ENCODE peak calls at places on chromosomes 4 and X, in five cellular contexts. I is psoas muscle, A is K562, M is suprapubic skin, O is adrenal gland. Y is an unnamed sample. For H3K36me3, the result is how much of the 10 kb centered on the place peaks cover.

GRCh38 chr4:5895287-5895686 is 2.4 kb upstream of the CRMP1 start:
- DNase-seq in A (no peak), M (no peak), I (no peak), O (no peak), Y (no peak)

GRCh38 chr4:184536881-184537248 is 62.5 kb upstream of the IRF2 start:
- DNase-seq in O (no peak), M (no peak), A (peak), I (no peak), Y (no peak)

GRCh38 chrX:87583679-87584078 is 66.1 kb downstream of the KLHL4 start:
- DNase-seq in M (no peak), O (peak), I (no peak), A (peak), Y (peak)

GRCh38 chrX:129493643-129494042 is 29.6 kb downstream of the SMARCA1 start:
- DNase-seq in I (no peak), A (no peak), O (no peak), M (no peak), Y (no peak)

GRCh38 chr4:96936886-96937285 is 1097.0 kb downstream of the PDHA2 start:
- DNase-seq in O (no peak), M (no peak), I (no peak), A (no peak), Y (no peak)

GRCh38 chrX:107731831-107732502 is 43.6 kb downstream of the TSC22D3 start:
- DNase-seq in M (no peak), I (peak), O (peak), A (peak), Y (peak)

GRCh38 chrX:39729834-39730670 is 367.7 kb downstream of the BCOR start:
- DNase-seq in I (no peak), M (no peak), A (peak), O (no peak), Y (no peak)

GRCh38 chr4:163003979-163004378 is 162.7 kb downstream of the NAF1 start:
- DNase-seq in M (no peak), I (no peak), O (no peak), A (no peak), Y (no peak)

GRCh38 chr4:84327526-84327925 is 171.6 kb downstream of the NKX6-1 start:
- DNase-seq in M (no peak), A (no peak), O (no peak), I (no peak), Y (no peak)

GRCh38 chrX:103175944-103176753 is 38.8 kb upstream of the BEX4 start:
- DNase-seq in O (peak), I (peak), A (peak), M (no peak), Y (peak)

GRCh38 chr4:147723316-147723715 is 8.6 kb upstream of the ARHGAP10 start:
- DNase-seq in A (no peak), O (peak), M (no peak), I (peak), Y (no peak)

GRCh38 chrX:2608638-2609430 is 82.3 kb upstream of the CD99 start:
- DNase-seq in O (peak), I (peak), M (peak), A (peak), Y (peak)

GRCh38 chr4:55183926-55184599 is 58.7 kb upstream of the KDR start:
- DNase-seq in A (no peak), M (no peak), O (peak), I (no peak), Y (no peak)

GRCh38 chrX:115490814-115491213 is 70.2 kb upstream of the PLS3 start:
- DNase-seq in O (no peak), M (no peak), A (no peak), I (no peak), Y (no peak)

GRCh38 chr4:148515248-148515647 is 73.0 kb upstream of the NR3C2 start:
- DNase-seq in I (no peak), O (no peak), A (no peak), M (no peak), Y (no peak)

GRCh38 chr4:125398263-125398662 is 83.5 kb downstream of the FAT4 start:
- DNase-seq in M (no peak), O (no peak), A (no peak), I (no peak), Y (no peak)

GRCh38 chrX:48736303-48736702 is 25.2 kb upstream of the GLOD5 start:
- DNase-seq in A (no peak), M (no peak), I (no peak), O (no peak), Y (no peak)

DNA sequence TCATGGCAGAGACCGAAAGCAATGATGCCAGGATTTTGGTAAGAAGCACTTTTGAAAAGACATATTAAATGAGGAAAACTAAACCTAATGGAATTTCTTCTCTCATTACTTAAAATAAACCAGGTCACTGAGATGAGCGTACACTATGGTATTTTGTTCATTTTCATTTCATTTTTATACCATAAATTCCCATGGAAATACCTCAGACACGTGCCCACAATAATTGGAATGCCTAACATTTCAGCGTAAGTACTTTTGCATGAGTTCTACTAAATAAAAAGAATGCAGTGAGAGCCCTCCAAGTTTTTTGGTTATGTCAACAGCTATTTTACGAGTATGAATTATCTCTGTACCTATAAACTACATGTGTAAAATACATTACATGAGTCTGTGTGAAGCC is 3.2 kb downstream of the CAMK2D start:
- DNase-seq in O (no peak), A (no peak), I (no peak), M (no peak), Y (peak)
- H3K4me3 ChIP-seq in O (no peak), A (no peak), I (peak), M (no peak), Y (peak)

GRCh38 chr4:118797558-118798142 is 38.3 kb downstream of the SEC24D start:
- DNase-seq in O (no peak), M (no peak), A (no peak), I (no peak), Y (no peak)
- H3K36me3 ChIP-seq in O (under half), M (half or more), A (under half), I (half or more), Y (under half)

GRCh38 chr4:46390353-46391058 is 578 bp upstream of the GABRA2 start:
- DNase-seq in A (no peak), O (no peak), I (no peak), M (no peak), Y (no peak)

GRCh38 chr4:46388860-46389259 is 1.1 kb downstream of the GABRA2 start:
- DNase-seq in M (no peak), O (no peak), I (no peak), A (no peak), Y (no peak)

GRCh38 chr4:46387956-46388355 is 2.0 kb downstream of the GABRA2 start:
- DNase-seq in I (no peak), M (no peak), O (no peak), A (no peak), Y (no peak)

GRCh38 chr4:46386570-46386969 is 3.4 kb downstream of the GABRA2 start:
- DNase-seq in I (no peak), A (peak), M (no peak), O (no peak), Y (peak)

DNA sequence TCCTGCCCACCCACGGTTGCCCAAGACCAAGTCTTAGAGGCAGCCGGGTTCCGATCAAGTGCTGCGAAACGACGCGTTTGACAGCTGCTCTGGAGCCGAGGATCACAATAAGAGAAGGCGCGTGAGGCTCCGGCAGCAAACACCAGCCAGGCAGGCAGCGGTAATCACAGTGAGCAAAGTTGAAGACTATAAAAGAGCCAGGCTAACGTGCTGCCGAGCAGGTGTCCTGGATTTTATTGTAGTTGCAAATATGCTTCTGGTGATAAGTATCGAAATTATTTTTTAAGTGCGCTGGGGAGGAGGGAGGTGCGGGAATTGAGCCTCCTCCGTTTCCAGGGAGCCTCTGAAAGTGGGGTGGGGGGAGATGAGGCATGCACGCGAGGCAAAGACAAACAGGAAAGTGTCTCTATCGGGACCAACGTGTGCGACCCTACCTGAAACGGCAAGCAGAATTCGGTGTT is 597 bp downstream of the GABRA2 start:
- DNase-seq in A (no peak), M (no peak), O (no peak), I (no peak), Y (no peak)
- H3K4me3 ChIP-seq in A (no peak), M (peak), O (no peak), I (peak), Y (no peak)

DNA sequence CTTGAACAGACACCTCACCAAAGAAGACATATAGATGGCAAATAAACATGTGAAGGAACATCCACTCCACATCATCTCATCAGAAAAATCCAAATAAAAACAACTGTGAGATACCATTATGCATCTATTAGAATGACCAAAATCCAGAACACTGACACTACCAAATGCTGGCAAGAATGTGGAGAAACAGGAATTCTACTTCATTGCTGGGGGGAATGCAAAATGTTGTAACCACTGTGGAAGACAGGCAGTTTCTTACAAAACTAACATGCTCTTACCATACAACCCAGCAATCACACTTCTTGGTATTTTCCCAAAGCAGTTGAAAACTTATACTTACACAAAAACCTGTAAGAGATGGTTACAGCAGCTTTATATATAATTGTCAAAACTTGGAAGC is 38.2 kb upstream of the ANTXR2 start:
- DNase-seq in O (no peak), A (no peak), I (no peak), M (no peak), Y (no peak)
- H3K36me3 ChIP-seq in O (under half), A (under half), I (under half), M (under half), Y (under half)

DNA sequence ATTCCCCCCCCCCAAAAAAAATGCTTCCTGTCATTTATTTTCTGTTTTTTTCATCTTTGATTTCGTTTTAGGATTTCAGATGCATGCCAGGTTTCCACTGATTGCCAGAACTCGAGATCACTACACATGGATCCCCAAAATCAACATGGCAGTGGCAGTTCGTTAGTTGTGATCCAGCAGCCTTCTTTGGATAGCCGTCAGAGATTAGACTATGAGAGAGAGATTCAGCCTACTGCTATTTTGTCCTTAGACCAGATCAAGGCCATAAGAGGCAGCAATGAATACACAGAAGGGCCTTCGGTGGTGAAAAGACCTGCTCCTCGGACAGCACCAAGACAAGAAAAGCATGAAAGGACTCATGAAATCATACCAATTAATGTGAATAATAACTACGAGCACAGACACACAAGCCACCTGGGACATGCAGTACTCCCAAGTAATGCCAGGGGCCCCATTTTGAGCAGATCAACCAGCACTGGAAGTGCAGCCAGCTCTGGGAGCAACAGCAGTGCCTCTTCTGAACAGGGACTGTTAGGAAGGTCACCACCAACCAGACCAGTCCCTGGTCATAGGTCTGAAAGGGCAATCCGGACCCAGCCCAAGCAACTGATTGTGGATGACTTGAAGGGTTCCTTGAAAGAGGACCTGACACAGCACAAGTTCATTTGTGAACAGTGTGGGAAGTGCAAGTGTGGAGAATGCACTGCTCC is 5.0 kb downstream of the SPRY1 start:
- DNase-seq in O (no peak), I (peak), M (no peak), A (no peak), Y (no peak)
- H3K4me3 ChIP-seq in O (no peak), I (peak), M (peak), A (no peak), Y (no peak)

GRCh38 chr4:1799364-1799996 is 6.4 kb downstream of the FGFR3 start:
- DNase-seq in O (no peak), A (no peak), I (no peak), M (no peak), Y (no peak)
- H3K36me3 ChIP-seq in O (under half), A (half or more), I (under half), M (under half), Y (under half)

DNA sequence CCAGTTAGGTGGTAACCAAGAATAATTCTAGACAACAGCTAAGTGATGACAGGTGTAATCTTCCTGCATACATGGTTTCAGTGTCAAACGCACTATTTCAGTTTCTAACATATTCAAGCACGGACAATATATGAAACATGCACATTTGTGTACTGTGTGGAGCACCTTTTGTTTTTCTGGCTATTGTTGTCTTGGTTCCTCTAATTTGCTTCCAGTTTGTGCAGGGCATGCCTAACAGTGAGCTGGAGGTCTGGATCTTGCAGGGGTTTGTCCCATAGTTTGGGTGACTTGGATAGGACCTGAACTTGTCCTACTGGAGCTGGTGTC is 70.5 kb upstream of the TBC1D9 start:
- DNase-seq in A (no peak), O (no peak), M (no peak), I (no peak), Y (no peak)
- H3K4me3 ChIP-seq in A (no peak), O (no peak), M (no peak), I (no peak), Y (no peak)

GRCh38 chr4:10098770-10099139 is 17.8 kb downstream of the WDR1 start:
- DNase-seq in I (no peak), A (no peak), O (peak), M (no peak), Y (no peak)
- H3K36me3 ChIP-seq in I (half or more), A (half or more), O (under half), M (half or more), Y (half or more)

Y was measured in HAP-1.